ENCODE peak calls at places on chromosomes 6 and 20, in seven cellular contexts. One of them, this sample, is unnamed.
A peak's percentile ranks its signal among the peaks of the same experiment; 100 is the strongest.

GRCh38 chr6:155755452-155755851 is 299.8 kb upstream of the NOX3 start:
- DNase-seq in prostate gland: no peak
- DNase-seq in heart left ventricle: no peak
- DNase-seq in body of pancreas: no peak
- DNase-seq in upper lobe of left lung: no peak
- DNase-seq in ovary: no peak
- DNase-seq in uterus: no peak
- DNase-seq in this sample: no peak

GRCh38 chr6:144909753-144910280 is 624.7 kb downstream of the UTRN start:
- DNase-seq in prostate gland: no peak
- DNase-seq in heart left ventricle: no peak
- DNase-seq in body of pancreas: no peak
- DNase-seq in upper lobe of left lung: no peak
- DNase-seq in ovary: no peak
- DNase-seq in uterus: no peak
- DNase-seq in this sample: no peak

GRCh38 chr20:62587757-62588402 is 54.4 kb upstream of the SLCO4A1 start:
- DNase-seq in prostate gland: no peak
- DNase-seq in heart left ventricle: no peak
- DNase-seq in body of pancreas: no peak
- DNase-seq in upper lobe of left lung: no peak
- DNase-seq in ovary: no peak
- DNase-seq in uterus: no peak
- DNase-seq in this sample: peak; percentile 68

GRCh38 chr20:31987744-31988143 is 19.8 kb downstream of the XKR7 start:
- DNase-seq in prostate gland: no peak
- DNase-seq in heart left ventricle: no peak
- DNase-seq in body of pancreas: no peak
- DNase-seq in upper lobe of left lung: no peak
- DNase-seq in ovary: no peak
- DNase-seq in uterus: no peak
- DNase-seq in this sample: no peak

GRCh38 chr20:19964289-19965263 is 52.6 kb upstream of the NAA20 start:
- DNase-seq in prostate gland: peak; percentile 91
- DNase-seq in heart left ventricle: peak; percentile 68
- DNase-seq in body of pancreas: peak; percentile 71
- DNase-seq in upper lobe of left lung: no peak
- DNase-seq in ovary: peak; percentile 55
- DNase-seq in uterus: peak; percentile 78
- DNase-seq in this sample: peak; percentile 52

GRCh38 chr20:24160563-24161355 is 172.2 kb upstream of the GGTLC1 start:
- DNase-seq in prostate gland: peak; percentile 40
- DNase-seq in heart left ventricle: peak; percentile 42
- DNase-seq in body of pancreas: peak; percentile 73
- DNase-seq in upper lobe of left lung: no peak
- DNase-seq in ovary: peak; percentile 52
- DNase-seq in uterus: peak; percentile 40
- DNase-seq in this sample: peak; percentile 75

GRCh38 chr6:147849401-147849800 is 340.9 kb downstream of the SAMD5 start:
- DNase-seq in prostate gland: no peak
- DNase-seq in heart left ventricle: no peak
- DNase-seq in body of pancreas: no peak
- DNase-seq in upper lobe of left lung: no peak
- DNase-seq in ovary: no peak
- DNase-seq in uterus: no peak
- DNase-seq in this sample: no peak

GRCh38 chr20:49501917-49502316 is 19.4 kb upstream of the KCNB1 start:
- DNase-seq in prostate gland: no peak
- DNase-seq in heart left ventricle: no peak
- DNase-seq in body of pancreas: no peak
- DNase-seq in upper lobe of left lung: no peak
- DNase-seq in ovary: no peak
- DNase-seq in uterus: no peak
- DNase-seq in this sample: no peak

GRCh38 chr6:117411474-117411873 is 14.3 kb downstream of the ROS1 start:
- DNase-seq in prostate gland: no peak
- DNase-seq in heart left ventricle: no peak
- DNase-seq in body of pancreas: no peak
- DNase-seq in upper lobe of left lung: no peak
- DNase-seq in ovary: no peak
- DNase-seq in uterus: no peak
- DNase-seq in this sample: no peak

GRCh38 chr20:47726632-47727031 is 58.6 kb downstream of the SULF2 start:
- DNase-seq in prostate gland: no peak
- DNase-seq in heart left ventricle: no peak
- DNase-seq in body of pancreas: no peak
- DNase-seq in upper lobe of left lung: no peak
- DNase-seq in ovary: no peak
- DNase-seq in uterus: no peak
- DNase-seq in this sample: no peak

GRCh38 chr20:59677586-59677985 is 73.2 kb downstream of the PHACTR3 start:
- DNase-seq in prostate gland: no peak
- DNase-seq in heart left ventricle: no peak
- DNase-seq in body of pancreas: no peak
- DNase-seq in upper lobe of left lung: no peak
- DNase-seq in ovary: no peak
- DNase-seq in uterus: no peak
- DNase-seq in this sample: no peak

DNA sequence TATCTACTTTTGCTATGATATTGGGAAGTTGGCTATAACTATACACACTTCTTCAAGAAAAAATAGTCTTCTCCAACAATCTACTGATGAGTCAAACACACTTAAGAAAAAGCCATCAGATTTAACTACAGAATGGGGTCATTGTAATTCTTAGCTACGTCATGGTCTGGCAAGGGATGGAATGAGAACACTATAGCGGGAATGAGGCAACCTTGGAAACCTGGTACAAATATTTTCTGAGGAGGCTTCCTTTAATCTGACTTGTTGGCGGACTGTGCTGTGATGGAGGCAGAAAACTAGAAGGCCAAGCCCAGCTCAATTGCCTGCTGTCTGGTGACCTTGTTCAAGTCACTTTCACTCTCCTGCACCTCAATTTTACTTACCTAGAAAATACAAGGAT is 586.8 kb upstream of the JAG1 start:
- DNase-seq in prostate gland: no peak
- DNase-seq in heart left ventricle: no peak
- DNase-seq in body of pancreas: no peak
- DNase-seq in upper lobe of left lung: no peak
- DNase-seq in ovary: no peak
- DNase-seq in uterus: no peak
- DNase-seq in this sample: no peak
- TF ChIP-seq POLR2A in prostate gland: no peak
- TF ChIP-seq POLR2A in heart left ventricle: no peak
- TF ChIP-seq POLR2A in body of pancreas: no peak
- TF ChIP-seq POLR2A in upper lobe of left lung: no peak
- TF ChIP-seq POLR2A in ovary: no peak
- TF ChIP-seq POLR2A in uterus: no peak
- TF ChIP-seq POLR2A in this sample: no peak

DNA sequence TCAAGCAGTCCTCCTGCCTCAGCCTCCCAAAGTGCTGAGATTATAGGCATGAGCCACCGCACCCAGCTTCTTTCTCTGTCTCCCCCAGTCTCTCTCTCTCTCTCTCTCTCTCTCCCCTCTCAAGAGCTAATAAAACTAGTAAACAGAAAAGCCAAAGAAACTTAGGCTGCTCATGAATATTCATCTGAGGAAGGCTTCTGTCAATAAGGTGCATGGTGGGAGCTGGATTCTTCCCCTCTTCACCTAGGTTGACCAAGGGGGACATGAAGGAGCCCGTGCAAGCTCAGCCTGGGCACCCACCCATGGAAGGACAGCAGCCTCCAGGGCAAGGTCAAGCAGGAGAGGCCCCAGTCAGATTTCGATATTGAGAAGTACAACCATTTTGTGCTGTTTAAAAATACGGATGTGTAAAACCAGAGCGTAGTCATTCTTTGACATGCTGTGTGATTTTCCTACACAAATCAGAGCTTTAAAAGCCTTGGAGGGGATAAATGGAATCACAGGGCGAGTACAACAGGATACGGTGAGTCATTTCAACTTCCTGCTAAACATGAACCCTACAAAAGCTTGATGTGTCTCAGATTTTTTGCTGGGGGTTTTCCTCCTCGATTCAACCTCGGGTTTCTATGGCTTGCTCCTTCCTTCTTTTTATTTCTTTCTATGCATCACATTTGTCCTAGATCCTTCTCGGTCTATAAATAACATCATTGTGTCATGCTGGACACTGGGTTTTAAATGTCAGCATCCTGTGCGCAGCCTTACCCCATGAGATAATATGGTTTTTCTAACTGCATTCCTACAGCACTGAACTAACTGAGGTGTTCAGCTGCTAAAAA is 368.9 kb upstream of the JARID2 start:
- DNase-seq in prostate gland: no peak
- DNase-seq in heart left ventricle: no peak
- DNase-seq in body of pancreas: no peak
- DNase-seq in upper lobe of left lung: no peak
- DNase-seq in ovary: no peak
- DNase-seq in uterus: no peak
- DNase-seq in this sample: no peak
- TF ChIP-seq POLR2A in prostate gland: no peak
- TF ChIP-seq POLR2A in heart left ventricle: no peak
- TF ChIP-seq POLR2A in body of pancreas: no peak
- TF ChIP-seq POLR2A in upper lobe of left lung: peak; percentile 15
- TF ChIP-seq POLR2A in ovary: no peak
- TF ChIP-seq POLR2A in uterus: no peak
- TF ChIP-seq POLR2A in this sample: no peak

GRCh38 chr6:132063204-132063603 is 112.0 kb upstream of the CCN2 start:
- DNase-seq in prostate gland: no peak
- DNase-seq in heart left ventricle: no peak
- DNase-seq in body of pancreas: no peak
- DNase-seq in upper lobe of left lung: no peak
- DNase-seq in ovary: no peak
- DNase-seq in uterus: no peak
- DNase-seq in this sample: no peak
- TF ChIP-seq POLR2A in prostate gland: no peak
- TF ChIP-seq POLR2A in heart left ventricle: no peak
- TF ChIP-seq POLR2A in body of pancreas: no peak
- TF ChIP-seq POLR2A in upper lobe of left lung: no peak
- TF ChIP-seq POLR2A in ovary: no peak
- TF ChIP-seq POLR2A in uterus: no peak
- TF ChIP-seq POLR2A in this sample: no peak

GRCh38 chr6:95227301-95227700 is 350.0 kb upstream of the MANEA start:
- DNase-seq in prostate gland: no peak
- DNase-seq in heart left ventricle: no peak
- DNase-seq in body of pancreas: no peak
- DNase-seq in upper lobe of left lung: no peak
- DNase-seq in ovary: no peak
- DNase-seq in uterus: no peak
- DNase-seq in this sample: no peak
- TF ChIP-seq POLR2A in prostate gland: no peak
- TF ChIP-seq POLR2A in heart left ventricle: no peak
- TF ChIP-seq POLR2A in body of pancreas: no peak
- TF ChIP-seq POLR2A in upper lobe of left lung: no peak
- TF ChIP-seq POLR2A in ovary: no peak
- TF ChIP-seq POLR2A in uterus: no peak
- TF ChIP-seq POLR2A in this sample: no peak

DNA sequence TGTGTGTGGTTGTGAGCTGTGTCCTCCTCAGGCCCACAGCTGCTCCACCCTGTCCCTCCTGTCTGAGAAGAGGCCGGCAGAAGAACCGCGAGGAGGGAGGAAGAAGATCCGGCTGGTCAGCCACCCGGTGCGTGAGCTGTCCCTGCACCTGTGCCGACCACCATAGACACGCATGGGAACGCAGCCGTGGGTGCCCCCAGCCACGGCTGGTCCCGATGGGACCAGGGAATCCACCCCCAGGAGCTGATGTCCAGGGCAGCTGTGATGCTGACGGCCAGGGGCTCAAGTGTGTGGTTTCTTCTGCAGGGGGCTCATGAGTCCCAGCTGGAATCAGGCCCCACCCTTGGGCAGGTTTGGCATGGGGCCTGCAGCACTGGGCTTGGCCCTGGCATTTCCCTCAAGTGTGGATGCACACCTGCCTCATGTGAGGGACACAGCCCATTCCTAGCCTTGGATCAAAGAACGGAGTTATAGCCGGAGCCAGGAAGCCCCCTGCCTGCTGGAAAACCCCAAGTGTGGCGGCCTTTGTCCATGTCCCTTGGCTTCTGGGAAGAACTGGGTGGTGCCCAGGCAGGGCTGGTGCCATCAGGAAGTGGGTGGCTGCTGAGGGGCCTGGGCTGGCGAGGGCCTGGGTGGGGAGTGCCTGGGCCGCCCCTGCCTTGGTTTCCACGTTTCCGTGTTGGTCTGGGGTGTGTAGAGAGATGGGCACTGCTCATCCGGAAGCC is 4.6 kb upstream of the TNFRSF6B start:
- DNase-seq in prostate gland: no peak
- DNase-seq in heart left ventricle: peak; percentile 20
- DNase-seq in body of pancreas: no peak
- DNase-seq in upper lobe of left lung: peak; percentile 70
- DNase-seq in ovary: no peak
- DNase-seq in uterus: no peak
- DNase-seq in this sample: no peak
- TF ChIP-seq POLR2A in prostate gland: no peak
- TF ChIP-seq POLR2A in heart left ventricle: no peak
- TF ChIP-seq POLR2A in body of pancreas: no peak
- TF ChIP-seq POLR2A in upper lobe of left lung: no peak
- TF ChIP-seq POLR2A in ovary: no peak
- TF ChIP-seq POLR2A in uterus: no peak
- TF ChIP-seq POLR2A in this sample: no peak

DNA sequence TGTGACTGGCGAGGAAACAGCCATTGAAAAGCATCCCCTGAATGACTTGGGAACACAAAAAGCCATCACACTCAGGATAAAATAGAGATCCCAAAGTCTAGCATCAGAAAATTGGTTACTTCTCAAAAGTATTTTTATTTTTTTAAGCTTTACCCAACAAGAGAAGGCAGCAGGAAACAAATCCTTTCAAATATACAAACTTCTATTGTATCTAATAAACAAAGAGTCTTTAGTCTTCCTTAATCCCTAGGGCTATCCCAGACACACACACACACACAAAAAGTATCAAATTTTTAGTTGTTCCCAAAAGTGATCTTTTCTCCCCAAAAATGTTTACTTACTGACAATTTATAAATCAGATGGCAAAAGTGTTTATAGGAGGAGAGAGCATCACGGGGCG is 33.2 kb upstream of the MARCKS start:
- DNase-seq in prostate gland: no peak
- DNase-seq in heart left ventricle: no peak
- DNase-seq in body of pancreas: no peak
- DNase-seq in upper lobe of left lung: no peak
- DNase-seq in ovary: no peak
- DNase-seq in uterus: no peak
- DNase-seq in this sample: no peak
- TF ChIP-seq POLR2A in prostate gland: no peak
- TF ChIP-seq POLR2A in heart left ventricle: no peak
- TF ChIP-seq POLR2A in body of pancreas: no peak
- TF ChIP-seq POLR2A in upper lobe of left lung: no peak
- TF ChIP-seq POLR2A in ovary: no peak
- TF ChIP-seq POLR2A in uterus: no peak
- TF ChIP-seq POLR2A in this sample: no peak

This sample was measured in adrenal gland.